ENCODE peak calls at places on chromosomes 6 and 20, in ten cellular contexts. M is GM23248, U is neural progenitor cell, A is PC-3, I is hepatocyte, L is fibroblast of lung, C is K562, S is PC-9, F is endothelial cell of umbilical vein, T is DND-41. Y is an unnamed sample.

GRCh38 chr20:6030453-6031080 is 23.3 kb downstream of the LRRN4 start:
- DNase-seq in M (no peak), U (no peak), A (no peak), I (no peak), L (no peak), C (no peak), S (no peak), F (no peak), T (no peak), Y (no peak)

GRCh38 chr6:37202788-37203491 is 33.0 kb downstream of the PIM1 start:
- DNase-seq in M (no peak), U (no peak), A (peak), I (peak), L (no peak), C (peak), S (peak), F (peak), T (no peak), Y (no peak)

GRCh38 chr20:50717974-50718761 is 13.2 kb upstream of the PARD6B start:
- DNase-seq in M (no peak), U (no peak), A (no peak), I (no peak), L (no peak), C (no peak), S (no peak), F (no peak), T (no peak), Y (no peak)

GRCh38 chr6:149963462-149964242 is at the start of gene ULBP1:
- DNase-seq in M (peak), U (peak), A (peak), I (peak), L (peak), C (peak), S (peak), F (peak), T (peak), Y (no peak)

GRCh38 chr20:50717312-50717711 is 14.1 kb upstream of the PARD6B start:
- DNase-seq in M (no peak), U (no peak), A (no peak), I (no peak), L (no peak), C (no peak), S (no peak), F (no peak), T (no peak), Y (no peak)

GRCh38 chr6:37657117-37657886 is 40.4 kb downstream of the MDGA1 start:
- DNase-seq in M (peak), U (no peak), A (peak), I (no peak), L (peak), C (no peak), S (peak), F (no peak), T (no peak), Y (peak)

GRCh38 chr20:35327074-35327976 is 35.1 kb upstream of the FAM83C start:
- DNase-seq in M (no peak), U (no peak), A (peak), I (peak), L (peak), C (no peak), S (peak), F (peak), T (no peak), Y (no peak)

GRCh38 chr20:3808141-3808479 is 12.0 kb downstream of the CDC25B start:
- DNase-seq in M (peak), U (no peak), A (peak), I (peak), L (peak), C (no peak), S (peak), F (peak), T (no peak), Y (no peak)

GRCh38 chr6:35061651-35062410 is 79.3 kb downstream of the TCP11 start:
- DNase-seq in M (peak), U (no peak), A (no peak), I (no peak), L (no peak), C (no peak), S (no peak), F (no peak), T (no peak), Y (no peak)

GRCh38 chr20:46089338-46090094 is at the start of gene NCOA5:
- DNase-seq in M (peak), U (peak), A (peak), I (peak), L (peak), C (peak), S (peak), F (peak), T (peak), Y (peak)

GRCh38 chr20:36306557-36307411 is 645 bp downstream of the DLGAP4 start:
- DNase-seq in M (no peak), U (peak), A (no peak), I (no peak), L (no peak), C (no peak), S (no peak), F (no peak), T (no peak), Y (no peak)

GRCh38 chr6:38773338-38773737 is 58.2 kb downstream of the DNAH8 start:
- DNase-seq in M (no peak), U (peak), A (peak), I (peak), L (no peak), C (peak), S (no peak), F (peak), T (no peak), Y (no peak)

GRCh38 chr20:46739441-46740213 is 30.2 kb downstream of the SLC2A10 start:
- DNase-seq in M (peak), U (no peak), A (peak), I (peak), L (peak), C (no peak), S (peak), F (no peak), T (no peak), Y (no peak)

GRCh38 chr6:1697688-1698351 is 88.1 kb downstream of the FOXC1 start:
- DNase-seq in M (no peak), U (no peak), A (no peak), I (no peak), L (no peak), C (no peak), S (no peak), F (no peak), T (no peak), Y (no peak)

GRCh38 chr6:37679539-37680476 is 17.9 kb downstream of the MDGA1 start:
- DNase-seq in M (no peak), U (no peak), A (no peak), I (no peak), L (no peak), C (no peak), S (no peak), F (no peak), T (no peak), Y (no peak)

GRCh38 chr20:19017104-19017690 is 195.2 kb upstream of the SLC24A3 start:
- DNase-seq in M (no peak), U (no peak), A (no peak), I (no peak), L (no peak), C (no peak), S (no peak), F (no peak), T (no peak), Y (no peak)

GRCh38 chr6:119739776-119740175 is 390.2 kb upstream of the MAN1A1 start:
- DNase-seq in M (no peak), U (no peak), A (no peak), I (no peak), L (no peak), C (no peak), S (no peak), F (no peak), T (no peak), Y (no peak)

GRCh38 chr6:583116-583515 is 73.8 kb downstream of the HUS1B start:
- DNase-seq in M (no peak), U (no peak), A (no peak), I (no peak), L (peak), C (no peak), S (no peak), F (no peak), T (no peak), Y (peak)

GRCh38 chr6:117547688-117548621 is 54.4 kb downstream of the GOPC start:
- DNase-seq in M (no peak), U (no peak), A (no peak), I (no peak), L (peak), C (no peak), S (no peak), F (peak), T (peak), Y (no peak)

GRCh38 chr20:688809-689208 is 13.2 kb upstream of the SCRT2 start:
- DNase-seq in M (peak), U (peak), A (no peak), I (peak), L (no peak), C (peak), S (peak), F (no peak), T (no peak), Y (no peak)

GRCh38 chr6:164927288-164928040 is 381.9 kb downstream of the C6orf118 start:
- DNase-seq in M (peak), U (peak), A (peak), I (peak), L (peak), C (peak), S (no peak), F (peak), T (peak), Y (peak)

GRCh38 chr6:142566628-142567396 is 265.0 kb downstream of the ADGRG6 start:
- DNase-seq in M (peak), U (peak), A (peak), I (peak), L (peak), C (peak), S (peak), F (peak), T (peak), Y (no peak)

GRCh38 chr6:45608252-45608911 is 230.6 kb upstream of the SUPT3H start:
- DNase-seq in M (peak), U (no peak), A (peak), I (no peak), L (no peak), C (no peak), S (peak), F (no peak), T (no peak), Y (peak)

GRCh38 chr6:73079978-73080377 is 145.3 kb downstream of the KHDC1L start:
- DNase-seq in M (peak), U (no peak), A (peak), I (no peak), L (no peak), C (no peak), S (no peak), F (no peak), T (no peak), Y (no peak)

GRCh38 chr20:997486-997885 is 4.6 kb downstream of the RSPO4 start:
- DNase-seq in M (no peak), U (no peak), A (no peak), I (no peak), L (no peak), C (no peak), S (no peak), F (no peak), T (no peak), Y (no peak)

GRCh38 chr6:153001767-153002612 is 519 bp downstream of the MTRF1L start:
- DNase-seq in M (peak), U (peak), A (no peak), I (peak), L (no peak), C (no peak), S (no peak), F (peak), T (peak), Y (no peak)

GRCh38 chr6:29376003-29376402 is 912 bp upstream of the OR12D3 start:
- DNase-seq in M (peak), U (no peak), A (peak), I (peak), L (no peak), C (no peak), S (no peak), F (peak), T (no peak), Y (no peak)

GRCh38 chr20:21509079-21509596 is 4.7 kb downstream of the NKX2-2 start:
- DNase-seq in M (no peak), U (peak), A (no peak), I (no peak), L (no peak), C (no peak), S (no peak), F (no peak), T (no peak), Y (no peak)
- TF ChIP-seq EZH2 in M (peak), U (no peak), A (no peak), I (peak), L (peak), C (no peak), S (no peak), F (no peak), T (no peak), Y (peak)

GRCh38 chr20:44750081-44750805 is 4.6 kb downstream of the KCNK15 start:
- DNase-seq in M (no peak), U (peak), A (no peak), I (no peak), L (no peak), C (peak), S (no peak), F (no peak), T (no peak), Y (no peak)
- H3K4me2 ChIP-seq in M (no peak), U (no peak), A (no peak), I (no peak), L (no peak), C (peak), S (no peak), F (no peak), T (no peak), Y (no peak)

GRCh38 chr6:7541175-7542064 is at the start of gene DSP:
- DNase-seq in M (peak), U (peak), A (peak), I (peak), L (no peak), C (peak), S (peak), F (peak), T (no peak), Y (no peak)
- TF ChIP-seq EZH2 in M (no peak), U (no peak), A (no peak), I (no peak), L (no peak), C (no peak), S (no peak), F (peak), T (no peak), Y (no peak)

GRCh38 chr20:32036716-32037355 is 15.2 kb upstream of the HCK start:
- DNase-seq in M (peak), U (no peak), A (no peak), I (no peak), L (peak), C (no peak), S (no peak), F (no peak), T (no peak), Y (no peak)

GRCh38 chr20:32036252-32036651 is 15.8 kb upstream of the HCK start:
- DNase-seq in M (no peak), U (no peak), A (no peak), I (no peak), L (no peak), C (no peak), S (no peak), F (no peak), T (no peak), Y (no peak)

GRCh38 chr20:32037929-32038328 is 14.1 kb upstream of the HCK start:
- DNase-seq in M (peak), U (no peak), A (no peak), I (no peak), L (peak), C (no peak), S (no peak), F (no peak), T (no peak), Y (no peak)

GRCh38 chr20:32035398-32035852 is 16.6 kb upstream of the HCK start:
- DNase-seq in M (no peak), U (no peak), A (no peak), I (no peak), L (no peak), C (no peak), S (no peak), F (no peak), T (no peak), Y (no peak)

DNA sequence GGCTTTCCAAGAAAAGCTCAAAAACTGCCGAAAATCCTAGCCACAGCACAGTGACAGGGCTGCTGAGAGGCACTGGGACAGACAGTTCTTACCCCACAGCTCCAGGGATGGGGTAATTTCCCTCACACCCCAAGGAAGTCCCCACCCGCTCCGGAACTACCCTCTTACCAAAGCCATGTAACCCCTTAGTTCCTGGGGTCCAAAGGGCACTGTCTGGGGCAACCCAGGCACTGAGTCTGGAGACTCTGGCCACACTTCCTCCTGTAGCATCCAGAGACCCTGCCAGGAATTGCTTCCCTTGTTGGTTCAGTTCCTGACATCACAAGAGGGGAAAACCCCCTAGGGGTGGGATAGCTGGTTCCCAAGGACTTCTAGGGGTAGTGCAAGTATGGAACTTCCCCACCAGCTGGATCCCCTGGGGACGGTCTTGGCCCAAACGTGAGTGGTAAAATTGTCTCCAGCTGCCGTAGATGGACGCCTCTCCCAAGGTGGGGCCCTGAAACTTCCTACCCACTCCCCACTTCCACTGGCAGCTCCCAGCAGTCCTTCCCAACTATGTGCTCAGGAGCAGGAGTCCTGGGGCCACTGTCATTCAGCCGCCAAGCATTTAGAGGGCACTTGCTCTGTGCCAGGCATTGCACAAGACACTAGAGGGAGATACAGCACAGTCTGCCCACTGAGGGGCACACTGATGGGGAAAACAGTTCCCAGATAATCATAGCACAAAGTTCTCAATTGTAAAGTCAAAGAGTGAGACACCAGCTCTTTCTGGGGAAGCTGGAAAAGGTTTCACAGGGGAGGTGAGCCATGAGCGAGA is 17.3 kb upstream of the HCK start:
- DNase-seq in M (peak), U (peak), A (no peak), I (no peak), L (no peak), C (no peak), S (no peak), F (no peak), T (no peak), Y (no peak)
- H3K4me2 ChIP-seq in M (no peak), U (no peak), A (no peak), I (no peak), L (no peak), C (no peak), S (no peak), F (no peak), T (no peak), Y (no peak)

GRCh38 chr6:138161434-138162103 is at the start of gene ARFGEF3:
- DNase-seq in M (peak), U (peak), A (peak), I (peak), L (no peak), C (peak), S (peak), F (peak), T (no peak), Y (no peak)

GRCh38 chr6:138160329-138161117 is 1.2 kb upstream of the ARFGEF3 start:
- DNase-seq in M (no peak), U (peak), A (no peak), I (no peak), L (no peak), C (no peak), S (peak), F (no peak), T (no peak), Y (no peak)

GRCh38 chr6:138162104-138162946 is 586 bp downstream of the ARFGEF3 start:
- DNase-seq in M (peak), U (peak), A (peak), I (peak), L (peak), C (no peak), S (peak), F (peak), T (no peak), Y (no peak)

GRCh38 chr6:138161118-138161433 is 663 bp upstream of the ARFGEF3 start:
- DNase-seq in M (no peak), U (no peak), A (no peak), I (no peak), L (no peak), C (no peak), S (no peak), F (no peak), T (no peak), Y (no peak)

DNA sequence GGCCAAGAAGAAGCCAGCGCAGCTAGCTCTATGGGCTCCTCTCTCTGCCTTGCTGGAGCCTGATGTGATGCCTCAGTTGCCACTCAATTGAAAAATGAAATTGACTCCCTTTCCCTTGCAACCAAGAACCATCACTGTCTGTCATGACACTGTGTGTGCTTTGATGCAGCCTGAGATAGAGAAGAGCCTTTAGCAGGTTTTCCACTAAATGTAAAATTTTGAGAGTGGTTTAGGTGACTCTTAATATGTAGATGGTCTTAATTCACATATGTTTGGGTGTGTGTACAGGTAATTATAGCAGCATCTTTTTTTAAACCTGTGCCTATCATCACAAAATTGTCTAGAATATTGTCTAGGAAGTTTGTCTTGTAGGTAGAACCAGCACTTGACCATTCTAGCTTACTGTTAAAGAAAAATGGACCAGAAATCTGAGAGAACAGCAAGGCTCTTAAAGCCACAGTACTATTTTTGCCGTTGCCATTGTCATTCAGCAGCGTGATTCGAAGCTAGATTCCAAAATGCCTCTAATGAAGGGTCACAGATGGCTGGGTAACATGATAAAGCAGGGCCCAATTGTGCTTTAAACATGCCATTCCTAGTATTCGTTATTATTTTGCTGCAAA is 1.3 kb downstream of the ARFGEF3 start:
- DNase-seq in M (no peak), U (no peak), A (no peak), I (no peak), L (no peak), C (no peak), S (peak), F (no peak), T (no peak), Y (no peak)
- TF ChIP-seq EZH2 in M (peak), U (peak), A (no peak), I (no peak), L (peak), C (no peak), S (no peak), F (no peak), T (no peak), Y (no peak)

DNA sequence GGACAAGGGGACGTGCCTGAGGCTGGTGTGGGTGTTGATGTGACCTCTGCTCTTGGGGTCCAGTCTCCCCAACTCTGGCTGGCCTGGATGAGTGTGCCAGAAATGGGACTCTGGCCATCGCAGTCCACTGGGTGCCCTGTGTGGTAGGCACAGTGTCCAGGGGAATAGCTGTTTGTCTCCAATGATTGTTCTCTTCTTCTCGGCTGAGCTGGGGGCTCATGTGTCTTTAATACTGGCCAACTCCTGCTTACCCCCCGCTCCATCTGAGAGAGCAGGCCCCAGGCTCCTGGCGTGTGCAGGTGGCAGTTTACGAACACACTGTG is 45.0 kb downstream of the RBM38 start:
- DNase-seq in M (no peak), U (no peak), A (no peak), I (no peak), L (no peak), C (no peak), S (no peak), F (no peak), T (no peak), Y (no peak)
- H3K4me2 ChIP-seq in M (no peak), U (no peak), A (peak), I (no peak), L (no peak), C (no peak), S (peak), F (no peak), T (no peak), Y (no peak)

GRCh38 chr6:100460650-100461204 is 4.0 kb downstream of the SIM1 start:
- DNase-seq in M (peak), U (peak), A (no peak), I (no peak), L (no peak), C (peak), S (no peak), F (peak), T (no peak), Y (no peak)

GRCh38 chr6:100462990-100463684 is 1.6 kb downstream of the SIM1 start:
- DNase-seq in M (no peak), U (no peak), A (no peak), I (no peak), L (no peak), C (no peak), S (no peak), F (peak), T (no peak), Y (no peak)

GRCh38 chr6:100462396-100462795 is 2.3 kb downstream of the SIM1 start:
- DNase-seq in M (peak), U (no peak), A (no peak), I (no peak), L (no peak), C (no peak), S (no peak), F (no peak), T (no peak), Y (no peak)

GRCh38 chr6:100461920-100462295 is 2.8 kb downstream of the SIM1 start:
- DNase-seq in M (peak), U (no peak), A (no peak), I (no peak), L (no peak), C (no peak), S (no peak), F (no peak), T (no peak), Y (no peak)

GRCh38 chr6:100461273-100461919 is 3.3 kb downstream of the SIM1 start:
- DNase-seq in M (peak), U (peak), A (no peak), I (no peak), L (no peak), C (no peak), S (no peak), F (peak), T (no peak), Y (no peak)
- TF ChIP-seq EZH2 in M (no peak), U (peak), A (no peak), I (peak), L (peak), C (no peak), S (no peak), F (peak), T (no peak), Y (peak)

GRCh38 chr6:166422201-166422940 is 39.6 kb upstream of the MPC1 start:
- DNase-seq in M (no peak), U (no peak), A (no peak), I (no peak), L (no peak), C (no peak), S (no peak), F (no peak), T (no peak), Y (no peak)
- H3K4me2 ChIP-seq in M (no peak), U (no peak), A (no peak), I (no peak), L (no peak), C (no peak), S (no peak), F (no peak), T (no peak), Y (no peak)